ENCODE peak calls at places on chromosome 11, in nine cellular contexts. P is ovary, J is H1, R is tibial nerve, F is Peyer's patch, W is esophagus muscularis mucosa, L is adrenal gland, X is heart left ventricle, S is sigmoid colon. C is an unnamed sample.

GRCh38 chr11:34570584-34570983 is 50.3 kb upstream of the EHF start:
- DNase-seq in S (no peak), R (no peak), W (peak; percentile 88), F (no peak), L (no peak), P (no peak), J (no peak), X (no peak), C (no peak)

GRCh38 chr11:19241260-19242183 is 777 bp upstream of the E2F8 start:
- DNase-seq in J (no peak), F (no peak), S (peak; percentile 66), P (no peak), X (peak; percentile 41), R (no peak), L (no peak), W (no peak), C (no peak)

GRCh38 chr11:67400251-67400941 is 1.3 kb downstream of the PPP1CA start:
- DNase-seq in F (no peak), W (no peak), J (no peak), R (no peak), S (peak; percentile 93), L (no peak), P (no peak), X (peak; percentile 58), C (no peak)

GRCh38 chr11:19027829-19028595 is 32.5 kb downstream of the MRGPRX2 start:
- DNase-seq in R (no peak), F (no peak), J (no peak), L (peak; percentile 64), P (no peak), W (no peak), X (no peak), S (no peak), C (no peak)

GRCh38 chr11:94553938-94554337 is 10.2 kb downstream of the FUT4 start:
- DNase-seq in F (no peak), X (no peak), S (no peak), J (no peak), W (no peak), L (no peak), R (no peak), P (no peak), C (no peak)

GRCh38 chr11:111939836-111940604 is 2.9 kb downstream of the DIXDC1 start:
- DNase-seq in R (no peak), P (no peak), J (no peak), L (no peak), W (no peak), X (no peak), F (no peak), S (no peak), C (no peak)

GRCh38 chr11:47394322-47395224 is 13.8 kb upstream of the SLC39A13 start:
- DNase-seq in P (no peak), W (no peak), R (no peak), X (peak; percentile 78), J (no peak), S (peak; percentile 61), F (peak; percentile 81), L (peak; percentile 67), C (no peak)

GRCh38 chr11:93540337-93540736 is 2.9 kb downstream of the SMCO4 start:
- DNase-seq in S (no peak), F (no peak), W (no peak), P (no peak), J (no peak), L (no peak), X (no peak), R (no peak), C (no peak)

GRCh38 chr11:58926695-58927094 is 12.6 kb upstream of the GLYATL1 start:
- DNase-seq in P (no peak), R (no peak), S (no peak), L (no peak), W (no peak), J (no peak), F (no peak), X (no peak), C (no peak)

GRCh38 chr11:71078482-71078881 is 173.9 kb downstream of the SHANK2 start:
- DNase-seq in R (no peak), W (no peak), X (no peak), P (no peak), J (no peak), S (no peak), F (no peak), L (no peak), C (no peak)

GRCh38 chr11:9187616-9188015 is 77.5 kb downstream of the DENND5A start:
- DNase-seq in P (no peak), J (no peak), L (no peak), X (no peak), S (no peak), F (no peak), R (no peak), W (no peak), C (no peak)

DNA sequence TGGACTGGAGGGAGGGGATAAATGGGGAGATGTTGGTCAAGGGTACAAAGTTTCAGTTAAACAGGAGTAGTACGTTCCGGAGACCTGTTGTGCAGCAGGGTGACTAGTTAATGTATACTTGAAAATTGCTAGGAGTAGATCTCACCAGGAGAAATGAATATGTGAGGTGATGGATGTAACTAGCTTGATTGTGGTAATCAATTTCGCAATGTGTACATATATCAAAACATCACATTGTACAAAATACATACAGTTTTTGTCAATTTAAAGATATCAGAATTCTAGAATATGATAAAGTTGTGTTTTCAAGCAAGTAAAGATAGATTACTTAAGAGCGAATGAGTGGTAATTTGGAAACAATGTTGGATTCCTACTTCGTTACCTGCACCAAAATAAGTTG is 13.3 kb downstream of the EIF3F start:
- DNase-seq in F (no peak), P (no peak), X (no peak), W (no peak), J (no peak), S (no peak), L (no peak), R (no peak), C (no peak)
- TF ChIP-seq POLR2A in F (no peak), P (no peak), X (no peak), W (no peak), J (no peak), S (no peak), L (no peak), R (no peak), C (no peak)

GRCh38 chr11:76721755-76722677 is 51.5 kb upstream of the LRRC32 start:
- DNase-seq in S (peak; percentile 90), L (peak; percentile 84), X (peak; percentile 90), W (peak; percentile 97), F (peak; percentile 67), J (peak; percentile 54), R (peak; percentile 82), P (peak; percentile 70), C (peak; percentile 81)
- H3K4me3 ChIP-seq in S (no peak overlapping the region), L (no peak overlapping the region), X (peak overlapping the region; percentile 34), W (no peak overlapping the region), F (peak overlapping the region; percentile 0), J (no peak overlapping the region), R (no peak overlapping the region), P (no peak overlapping the region), C (no peak overlapping the region)

GRCh38 chr11:131683666-131684065 is 313.3 kb downstream of the NTM start:
- DNase-seq in R (no peak), S (no peak), F (no peak), W (no peak), J (no peak), X (no peak), P (no peak), L (no peak), C (peak; percentile 34)
- TF ChIP-seq POLR2A in R (no peak), S (no peak), F (no peak), W (no peak), J (no peak), X (no peak), P (no peak), L (no peak), C (no peak)

DNA sequence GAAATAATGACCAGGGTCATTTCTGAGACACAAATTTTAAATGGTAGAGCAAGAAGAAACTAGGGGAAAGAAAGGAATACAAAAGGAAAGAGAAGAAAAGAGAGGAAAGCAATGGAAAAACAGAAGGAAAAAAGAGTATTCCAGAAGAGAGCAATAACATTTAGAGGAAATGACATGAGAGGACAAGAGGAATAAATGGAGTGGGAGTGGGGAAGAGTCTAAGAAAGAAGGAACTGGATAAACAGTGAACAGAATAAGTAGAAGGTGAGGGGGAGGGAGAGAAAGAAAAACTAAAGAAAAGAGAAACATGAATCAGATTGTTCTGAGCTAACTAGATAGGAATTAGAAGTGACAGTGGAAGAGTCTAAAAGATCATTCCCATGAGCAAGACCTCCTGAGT is 28.4 kb downstream of the PRDM10 start:
- DNase-seq in R (no peak), J (no peak), P (no peak), L (no peak), F (no peak), W (no peak), X (no peak), S (no peak), C (no peak)
- H3K4me3 ChIP-seq in R (no peak overlapping the region), J (no peak overlapping the region), P (no peak overlapping the region), L (no peak overlapping the region), F (no peak overlapping the region), W (no peak overlapping the region), X (no peak overlapping the region), S (no peak overlapping the region), C (no peak overlapping the region)

DNA sequence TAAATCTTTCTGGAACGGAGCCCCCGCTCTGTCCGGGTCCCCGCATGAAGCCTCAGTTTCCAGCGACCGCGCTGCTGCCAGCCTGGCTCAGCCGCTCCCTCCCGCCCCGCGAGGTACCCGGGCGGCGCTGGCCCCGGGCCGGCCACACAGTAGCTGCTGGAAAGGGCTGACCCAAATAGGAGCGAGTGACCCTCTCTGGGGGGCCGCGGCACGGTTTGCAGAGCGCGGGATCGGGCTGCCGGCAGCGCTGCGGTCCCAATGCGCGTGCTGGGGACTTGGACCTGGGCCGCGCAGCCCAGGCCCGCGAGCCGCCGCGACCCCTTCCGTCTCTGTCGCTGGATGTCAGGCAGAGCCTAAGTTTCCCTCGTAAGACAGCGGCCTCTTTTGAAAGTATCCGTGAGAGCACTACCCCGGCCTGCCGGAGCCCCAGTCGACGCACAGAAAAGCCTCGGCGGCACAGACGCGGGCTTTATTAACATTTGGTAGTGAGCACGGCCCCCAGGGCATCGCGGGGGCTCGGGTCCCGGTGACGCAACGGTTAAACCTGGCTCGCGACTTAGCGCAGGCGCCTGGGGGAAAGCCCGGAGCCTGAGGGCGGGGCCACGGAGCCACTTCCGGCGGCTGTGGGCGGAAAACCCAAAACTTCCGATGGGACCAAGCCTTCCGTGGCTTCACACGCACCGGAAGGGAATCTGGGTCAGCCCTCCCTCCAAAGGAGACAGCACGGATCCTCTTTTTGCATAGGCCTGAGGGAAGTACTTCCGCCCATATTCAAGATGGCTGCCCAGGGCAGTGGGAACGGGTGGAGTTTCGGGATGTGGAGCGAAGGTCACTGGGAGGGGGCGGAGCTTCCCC is 14.9 kb downstream of the BAD start:
- DNase-seq in L (peak; percentile 100), J (peak; percentile 98), S (peak; percentile 99), F (peak; percentile 94), R (peak; percentile 91), X (peak; percentile 98), P (peak; percentile 98), W (peak; percentile 99), C (peak; percentile 99)
- TF ChIP-seq POLR2A in L (peak; percentile 4), J (no peak), S (peak; percentile 22), F (no peak), R (no peak), X (peak; percentile 50), P (peak; percentile 15), W (peak; percentile 4), C (no peak)

GRCh38 chr11:60972182-60973030 is 926 bp downstream of the CD6 start:
- DNase-seq in L (no peak), W (no peak), P (no peak), X (no peak), R (no peak), J (no peak), F (no peak), S (no peak), C (no peak)
- H3K4me3 ChIP-seq in L (no peak overlapping the region), W (no peak overlapping the region), P (no peak overlapping the region), X (peak overlapping the region; percentile 32), R (no peak overlapping the region), J (no peak overlapping the region), F (peak overlapping the region; percentile 40), S (no peak overlapping the region), C (no peak overlapping the region)

C was measured in lower leg skin.